ENCODE peak calls at places on chromosomes 4 and X, in four cellular contexts. Y, N, Z and X are unnamed samples.

GRCh38 chr4:165378763-165379631 is at the start of gene CPE:
- DNase-seq in Y (peak; percentile 79), N (peak; percentile 72), Z (peak; percentile 49), X (peak; percentile 81)

GRCh38 chrX:29662759-29663503 is 552.4 kb upstream of the MAGEB2 start:
- DNase-seq in Y (no peak), N (no peak), Z (peak; percentile 86), X (no peak)

GRCh38 chrX:153905481-153906095 is 1.1 kb downstream of the AVPR2 start:
- DNase-seq in Y (no peak), N (no peak), Z (no peak), X (no peak)

GRCh38 chrX:54182194-54182863 is 725 bp downstream of the FAM120C start:
- DNase-seq in Y (no peak), N (peak; percentile 25), Z (peak; percentile 29), X (peak; percentile 53)

GRCh38 chr4:121370729-121371325 is 10.0 kb downstream of the QRFPR start:
- DNase-seq in Y (peak; percentile 28), N (peak; percentile 24), Z (peak; percentile 43), X (no peak)

GRCh38 chr4:48509543-48509942 is 19.5 kb downstream of the ZAR1 start:
- DNase-seq in Y (no peak), N (no peak), Z (peak; percentile 40), X (no peak)

GRCh38 chrX:148741441-148741840 is 241.0 kb downstream of the AFF2 start:
- DNase-seq in Y (no peak), N (no peak), Z (no peak), X (no peak)

GRCh38 chrX:119579414-119579813 is 5.1 kb downstream of the UBE2A start:
- DNase-seq in Y (no peak), N (no peak), Z (no peak), X (no peak)

GRCh38 chr4:98928131-98928504 is 815 bp downstream of the EIF4E start:
- DNase-seq in Y (peak; percentile 69), N (peak; percentile 75), Z (peak; percentile 68), X (peak; percentile 56)

GRCh38 chr4:111639120-111639519 is 506.1 kb upstream of the FAM241A start:
- DNase-seq in Y (no peak), N (no peak), Z (peak; percentile 33), X (no peak)

GRCh38 chrX:124395145-124395858 is 48.9 kb downstream of the SH2D1A start:
- DNase-seq in Y (no peak), N (no peak), Z (no peak), X (no peak)

GRCh38 chr4:113645771-113646455 is 115.6 kb downstream of the CAMK2D start:
- DNase-seq in Y (no peak), N (no peak), Z (peak; percentile 43), X (no peak)

GRCh38 chrX:50704987-50705386 is 109.0 kb downstream of the SHROOM4 start:
- DNase-seq in Y (no peak), N (no peak), Z (peak; percentile 49), X (no peak)

GRCh38 chrX:71320126-71320525 is 18.6 kb downstream of the ITGB1BP2 start:
- DNase-seq in Y (no peak), N (no peak), Z (no peak), X (no peak)

GRCh38 chr4:153447175-153447887 is 18.8 kb upstream of the TMEM131L start:
- DNase-seq in Y (no peak), N (no peak), Z (peak; percentile 65), X (no peak)

GRCh38 chrX:37926700-37927099 is 79.3 kb upstream of the DYNLT3 start:
- DNase-seq in Y (no peak), N (no peak), Z (peak; percentile 41), X (no peak)

GRCh38 chr4:148430847-148431246 is 11.4 kb downstream of the NR3C2 start:
- DNase-seq in Y (no peak), N (no peak), Z (no peak), X (no peak)

GRCh38 chr4:107562306-107562705 is 157.7 kb downstream of the PAPSS1 start:
- DNase-seq in Y (no peak), N (no peak), Z (no peak), X (no peak)

GRCh38 chrX:150094996-150095395 is 156.7 kb upstream of the EOLA2 start:
- DNase-seq in Y (no peak), N (no peak), Z (peak; percentile 68), X (no peak)

GRCh38 chrX:74804574-74804973 is 120.7 kb downstream of the NEXMIF start:
- DNase-seq in Y (no peak), N (no peak), Z (no peak), X (no peak)

GRCh38 chr4:169136330-169136729 is 126.3 kb upstream of the CBR4 start:
- DNase-seq in Y (peak; percentile 5), N (no peak), Z (no peak), X (no peak)

GRCh38 chrX:9569875-9570274 is 105.0 kb downstream of the TBL1X start:
- DNase-seq in Y (no peak), N (no peak), Z (peak; percentile 68), X (no peak)

GRCh38 chrX:30023451-30023850 is 191.9 kb upstream of the MAGEB2 start:
- DNase-seq in Y (no peak), N (no peak), Z (peak; percentile 0), X (no peak)

GRCh38 chrX:44872319-44872816 is 620 bp upstream of the KDM6A start:
- DNase-seq in Y (no peak), N (peak; percentile 39), Z (no peak), X (peak; percentile 30)

GRCh38 chr4:63777571-63777970 is 631.7 kb downstream of the TECRL start:
- DNase-seq in Y (no peak), N (no peak), Z (no peak), X (no peak)

GRCh38 chr4:94444771-94445170 is 7.0 kb upstream of the PDLIM5 start:
- DNase-seq in Y (no peak), N (no peak), Z (no peak), X (no peak)

GRCh38 chrX:152637649-152638442 is at the start of gene GABRQ:
- DNase-seq in Y (peak; percentile 86), N (peak; percentile 90), Z (peak; percentile 0), X (no peak)

GRCh38 chrX:133698298-133698697 is 283.0 kb upstream of the GPC4 start:
- DNase-seq in Y (no peak), N (no peak), Z (peak; percentile 3), X (no peak)
- TF ChIP-seq CTCF in Y (no peak), N (no peak), Z (no peak), X (no peak)

DNA sequence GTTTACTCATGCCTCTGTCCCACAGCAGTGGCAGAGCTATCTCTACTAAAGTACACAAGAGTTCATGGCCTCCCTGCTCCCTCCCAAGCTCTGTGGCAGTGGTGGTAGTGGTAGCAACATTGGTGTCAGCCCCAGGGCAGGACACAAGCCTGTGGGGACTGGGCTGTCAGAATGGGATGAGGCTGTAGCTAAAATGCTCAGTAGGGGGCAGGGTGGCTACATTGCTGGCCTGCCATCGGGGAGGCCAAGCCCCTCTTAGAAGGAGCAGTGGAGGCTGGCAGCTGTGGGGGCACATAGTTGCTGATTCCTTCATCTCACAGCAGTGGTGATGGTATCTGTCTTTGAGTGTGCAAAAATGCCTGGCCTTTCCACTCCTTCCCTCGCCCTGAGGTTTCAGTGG is 461.7 kb downstream of the PCDH18 start:
- DNase-seq in Y (no peak), N (peak; percentile 21), Z (no peak), X (no peak)
- TF ChIP-seq CTCF in Y (no peak), N (no peak), Z (no peak), X (no peak)

DNA sequence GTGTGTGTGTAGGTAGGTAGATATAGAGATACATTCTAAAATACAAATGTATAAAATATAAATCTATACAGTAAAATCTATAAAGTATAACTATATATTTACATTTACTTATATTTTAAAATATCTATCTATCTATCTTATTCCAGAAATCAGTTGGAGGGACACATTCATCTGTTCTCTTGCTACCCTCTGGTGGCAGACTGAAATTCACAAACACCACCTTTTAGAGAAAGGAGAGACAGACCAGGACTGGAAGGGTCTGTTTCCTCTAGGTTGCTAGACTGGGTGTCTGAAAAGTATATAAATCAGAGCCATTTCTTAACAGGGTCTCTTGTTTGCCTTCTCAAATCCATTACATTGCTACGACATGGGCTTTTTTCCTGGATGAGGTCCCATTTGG is 343.0 kb downstream of the OPHN1 start:
- DNase-seq in Y (no peak), N (no peak), Z (peak; percentile 8), X (no peak)
- TF ChIP-seq CTCF in Y (no peak), N (no peak), Z (peak; percentile 46), X (no peak)

DNA sequence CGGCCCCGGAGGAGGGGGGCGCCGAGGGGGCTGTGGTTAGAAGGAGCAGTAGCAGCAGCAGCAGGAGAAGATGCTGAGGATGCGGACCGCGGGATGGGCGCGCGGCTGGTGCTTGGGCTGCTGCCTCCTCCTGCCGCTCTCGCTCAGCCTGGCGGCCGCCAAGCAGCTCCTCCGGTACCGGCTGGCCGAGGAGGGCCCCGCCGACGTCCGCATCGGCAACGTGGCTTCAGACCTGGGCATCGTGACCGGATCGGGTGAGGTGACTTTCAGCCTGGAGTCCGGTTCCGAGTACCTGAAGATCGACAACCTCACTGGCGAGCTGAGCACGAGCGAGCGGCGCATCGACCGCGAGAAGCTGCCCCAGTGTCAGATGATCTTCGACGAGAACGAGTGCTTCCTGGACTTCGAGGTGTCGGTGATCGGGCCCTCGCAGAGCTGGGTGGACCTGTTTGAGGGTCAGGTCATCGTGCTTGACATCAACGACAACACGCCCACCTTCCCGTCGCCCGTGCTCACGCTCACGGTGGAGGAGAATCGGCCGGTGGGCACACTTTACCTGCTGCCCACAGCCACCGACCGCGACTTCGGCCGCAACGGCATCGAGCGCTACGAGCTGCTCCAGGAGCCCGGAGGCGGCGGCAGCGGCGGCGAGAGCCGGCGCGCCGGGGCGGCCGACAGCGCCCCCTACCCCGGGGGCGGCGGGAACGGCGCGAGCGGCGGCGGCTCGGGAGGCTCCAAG is 1.4 kb downstream of the PCDH7 start:
- DNase-seq in Y (peak; percentile 77), N (peak; percentile 63), Z (no peak), X (no peak)
- TF ChIP-seq CTCF in Y (no peak), N (no peak), Z (no peak), X (no peak)

DNA sequence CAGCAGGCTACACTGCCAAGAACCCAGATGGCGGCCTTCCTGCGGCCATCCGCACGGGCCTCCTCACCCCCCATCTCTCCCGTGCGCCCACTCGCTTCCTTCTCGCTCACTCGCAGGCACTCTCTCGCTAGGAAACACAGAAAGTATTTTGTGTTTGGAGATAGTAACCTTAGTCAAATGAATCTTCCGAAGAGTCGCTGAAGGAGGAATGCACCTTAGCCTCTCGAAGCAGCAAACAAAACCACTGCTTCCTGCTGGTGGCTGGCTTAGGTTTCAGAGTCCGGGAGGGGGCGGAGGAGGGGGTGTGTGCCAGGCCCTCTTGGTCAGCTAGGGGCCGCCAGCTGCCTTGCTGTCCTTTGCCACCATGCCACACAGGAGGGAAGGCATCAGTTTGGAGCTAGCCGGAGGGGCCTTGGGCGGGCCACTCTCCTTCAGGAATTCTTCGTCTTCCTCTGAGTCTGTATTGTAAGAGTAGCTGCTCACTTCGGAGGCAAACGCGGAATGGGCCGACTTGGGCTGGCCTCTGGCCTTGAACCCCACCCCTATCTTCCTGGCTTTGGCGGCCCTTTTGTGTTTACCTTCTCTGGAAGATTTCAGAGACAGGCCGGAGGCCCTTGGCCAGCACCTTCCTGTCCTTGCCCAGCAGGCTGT is 73.2 kb upstream of the UCP1 start:
- DNase-seq in Y (no peak), N (peak; percentile 56), Z (no peak), X (peak; percentile 84)
- TF ChIP-seq CTCF in Y (no peak), N (no peak), Z (no peak), X (no peak)